ENCODE peak calls at places on chromosomes 3 and 15, in seven cellular contexts. One of them, this sample, is unnamed.

GRCh38 chr3:195001961-195002861 is 268.7 kb downstream of the XXYLT1 start:
- DNase-seq in H1: peak
- DNase-seq in mesendoderm: peak
- DNase-seq in neuronal stem cell: peak
- DNase-seq in H9: peak
- DNase-seq in IMR-90: peak
- DNase-seq in mesenchymal stem cell: peak
- DNase-seq in this sample: peak

GRCh38 chr15:48266029-48266428 is 59.9 kb downstream of the SLC12A1 start:
- DNase-seq in H1: no peak
- DNase-seq in mesendoderm: peak
- DNase-seq in neuronal stem cell: no peak
- DNase-seq in H9: no peak
- DNase-seq in IMR-90: no peak
- DNase-seq in mesenchymal stem cell: no peak
- DNase-seq in this sample: no peak

GRCh38 chr3:31188112-31188511 is 293.7 kb upstream of the GADL1 start:
- DNase-seq in H1: no peak
- DNase-seq in mesendoderm: no peak
- DNase-seq in neuronal stem cell: no peak
- DNase-seq in H9: no peak
- DNase-seq in IMR-90: no peak
- DNase-seq in mesenchymal stem cell: no peak
- DNase-seq in this sample: no peak

GRCh38 chr15:97961067-97961954 is 808 bp downstream of the ARRDC4 start:
- DNase-seq in H1: peak
- DNase-seq in mesendoderm: peak
- DNase-seq in neuronal stem cell: peak
- DNase-seq in H9: peak
- DNase-seq in IMR-90: peak
- DNase-seq in mesenchymal stem cell: peak
- DNase-seq in this sample: no peak

GRCh38 chr3:82707035-82707434 is 945.6 kb upstream of the GBE1 start:
- DNase-seq in H1: no peak
- DNase-seq in mesendoderm: peak
- DNase-seq in neuronal stem cell: no peak
- DNase-seq in H9: peak
- DNase-seq in IMR-90: no peak
- DNase-seq in mesenchymal stem cell: no peak
- DNase-seq in this sample: no peak

GRCh38 chr3:122085666-122086065 is 30.5 kb downstream of the CD86 start:
- DNase-seq in H1: no peak
- DNase-seq in mesendoderm: no peak
- DNase-seq in neuronal stem cell: no peak
- DNase-seq in H9: no peak
- DNase-seq in IMR-90: no peak
- DNase-seq in mesenchymal stem cell: no peak
- DNase-seq in this sample: no peak

GRCh38 chr3:133570937-133571320 is 2.6 kb upstream of the CDV3 start:
- DNase-seq in H1: no peak
- DNase-seq in mesendoderm: no peak
- DNase-seq in neuronal stem cell: no peak
- DNase-seq in H9: no peak
- DNase-seq in IMR-90: peak
- DNase-seq in mesenchymal stem cell: peak
- DNase-seq in this sample: no peak

GRCh38 chr15:77762747-77763146 is 130.0 kb upstream of the LINGO1 start:
- DNase-seq in H1: no peak
- DNase-seq in mesendoderm: no peak
- DNase-seq in neuronal stem cell: no peak
- DNase-seq in H9: no peak
- DNase-seq in IMR-90: no peak
- DNase-seq in mesenchymal stem cell: no peak
- DNase-seq in this sample: no peak

GRCh38 chr15:90184119-90184785 is 16.9 kb upstream of the SEMA4B start:
- DNase-seq in H1: no peak
- DNase-seq in mesendoderm: no peak
- DNase-seq in neuronal stem cell: no peak
- DNase-seq in H9: peak
- DNase-seq in IMR-90: no peak
- DNase-seq in mesenchymal stem cell: peak
- DNase-seq in this sample: peak

GRCh38 chr3:180093535-180093934 is 56.8 kb upstream of the PEX5L start:
- DNase-seq in H1: no peak
- DNase-seq in mesendoderm: no peak
- DNase-seq in neuronal stem cell: no peak
- DNase-seq in H9: no peak
- DNase-seq in IMR-90: no peak
- DNase-seq in mesenchymal stem cell: no peak
- DNase-seq in this sample: no peak

GRCh38 chr3:182909318-182910040 is 70.9 kb downstream of the DCUN1D1 start:
- DNase-seq in H1: no peak
- DNase-seq in mesendoderm: peak
- DNase-seq in neuronal stem cell: no peak
- DNase-seq in H9: no peak
- DNase-seq in IMR-90: no peak
- DNase-seq in mesenchymal stem cell: peak
- DNase-seq in this sample: peak

GRCh38 chr3:50170689-50171088 is 15.6 kb downstream of the SEMA3F start:
- DNase-seq in H1: no peak
- DNase-seq in mesendoderm: no peak
- DNase-seq in neuronal stem cell: no peak
- DNase-seq in H9: no peak
- DNase-seq in IMR-90: peak
- DNase-seq in mesenchymal stem cell: peak
- DNase-seq in this sample: no peak

GRCh38 chr3:41881233-41881821 is 80.6 kb downstream of the ULK4 start:
- DNase-seq in H1: no peak
- DNase-seq in mesendoderm: peak
- DNase-seq in neuronal stem cell: peak
- DNase-seq in H9: no peak
- DNase-seq in IMR-90: peak
- DNase-seq in mesenchymal stem cell: peak
- DNase-seq in this sample: peak

GRCh38 chr15:55289011-55289572 is 521 bp downstream of the RAB27A start:
- DNase-seq in H1: peak
- DNase-seq in mesendoderm: peak
- DNase-seq in neuronal stem cell: peak
- DNase-seq in H9: peak
- DNase-seq in IMR-90: peak
- DNase-seq in mesenchymal stem cell: peak
- DNase-seq in this sample: peak

GRCh38 chr15:72925661-72926060 is 126.6 kb upstream of the NEO1 start:
- DNase-seq in H1: no peak
- DNase-seq in mesendoderm: no peak
- DNase-seq in neuronal stem cell: no peak
- DNase-seq in H9: no peak
- DNase-seq in IMR-90: peak
- DNase-seq in mesenchymal stem cell: no peak
- DNase-seq in this sample: peak

GRCh38 chr15:72923304-72923703 is 129.0 kb upstream of the NEO1 start:
- DNase-seq in H1: peak
- DNase-seq in mesendoderm: peak
- DNase-seq in neuronal stem cell: no peak
- DNase-seq in H9: peak
- DNase-seq in IMR-90: no peak
- DNase-seq in mesenchymal stem cell: no peak
- DNase-seq in this sample: no peak

GRCh38 chr15:72915843-72916242 is 132.3 kb upstream of the ADPGK start:
- DNase-seq in H1: no peak
- DNase-seq in mesendoderm: no peak
- DNase-seq in neuronal stem cell: no peak
- DNase-seq in H9: no peak
- DNase-seq in IMR-90: no peak
- DNase-seq in mesenchymal stem cell: no peak
- DNase-seq in this sample: no peak

GRCh38 chr15:72916939-72917338 is 133.4 kb upstream of the ADPGK start:
- DNase-seq in H1: no peak
- DNase-seq in mesendoderm: no peak
- DNase-seq in neuronal stem cell: no peak
- DNase-seq in H9: no peak
- DNase-seq in IMR-90: no peak
- DNase-seq in mesenchymal stem cell: peak
- DNase-seq in this sample: no peak

GRCh38 chr15:72919936-72920455 is 132.3 kb upstream of the NEO1 start:
- DNase-seq in H1: no peak
- DNase-seq in mesendoderm: no peak
- DNase-seq in neuronal stem cell: no peak
- DNase-seq in H9: no peak
- DNase-seq in IMR-90: no peak
- DNase-seq in mesenchymal stem cell: no peak
- DNase-seq in this sample: peak
- H4K8ac ChIP-seq in H1: no peak
- H4K8ac ChIP-seq in mesendoderm: no peak
- H4K8ac ChIP-seq in neuronal stem cell: no peak
- H4K8ac ChIP-seq in H9: no peak
- H4K8ac ChIP-seq in IMR-90: no peak
- H4K8ac ChIP-seq in mesenchymal stem cell: no peak
- H4K8ac ChIP-seq in this sample: no peak

DNA sequence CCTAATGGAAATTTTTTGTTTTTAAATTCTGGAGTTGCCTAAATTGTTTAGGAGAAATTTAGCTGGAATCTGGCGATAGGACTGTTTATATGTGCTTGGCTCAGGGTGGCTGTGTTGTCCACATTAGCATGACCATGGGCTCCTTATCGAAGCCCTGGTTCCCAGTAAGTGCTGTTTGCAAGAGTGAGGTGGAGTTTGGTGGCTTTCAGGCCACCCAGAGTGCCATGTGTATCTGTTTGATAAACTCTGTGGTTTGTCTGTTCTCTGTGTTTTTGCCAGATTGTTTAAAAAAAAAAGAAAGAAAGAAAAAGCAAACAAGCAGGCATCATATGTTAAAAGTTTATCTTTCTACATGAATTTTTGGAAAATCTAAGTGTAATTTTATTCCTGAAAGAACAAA is 51.5 kb downstream of the PLCL2 start:
- DNase-seq in H1: no peak
- DNase-seq in mesendoderm: no peak
- DNase-seq in neuronal stem cell: no peak
- DNase-seq in H9: no peak
- DNase-seq in IMR-90: no peak
- DNase-seq in mesenchymal stem cell: no peak
- DNase-seq in this sample: no peak
- H4K8ac ChIP-seq in H1: no peak
- H4K8ac ChIP-seq in mesendoderm: no peak
- H4K8ac ChIP-seq in neuronal stem cell: no peak
- H4K8ac ChIP-seq in H9: no peak
- H4K8ac ChIP-seq in IMR-90: no peak
- H4K8ac ChIP-seq in mesenchymal stem cell: no peak
- H4K8ac ChIP-seq in this sample: no peak

GRCh38 chr3:188383763-188384162 is 229.8 kb downstream of the LPP start:
- DNase-seq in H1: no peak
- DNase-seq in mesendoderm: no peak
- DNase-seq in neuronal stem cell: no peak
- DNase-seq in H9: no peak
- DNase-seq in IMR-90: no peak
- DNase-seq in mesenchymal stem cell: no peak
- DNase-seq in this sample: no peak

GRCh38 chr3:188380252-188380651 is 226.3 kb downstream of the LPP start:
- DNase-seq in H1: no peak
- DNase-seq in mesendoderm: no peak
- DNase-seq in neuronal stem cell: no peak
- DNase-seq in H9: no peak
- DNase-seq in IMR-90: no peak
- DNase-seq in mesenchymal stem cell: no peak
- DNase-seq in this sample: no peak

GRCh38 chr3:188378786-188379185 is 224.8 kb downstream of the LPP start:
- DNase-seq in H1: no peak
- DNase-seq in mesendoderm: no peak
- DNase-seq in neuronal stem cell: no peak
- DNase-seq in H9: no peak
- DNase-seq in IMR-90: no peak
- DNase-seq in mesenchymal stem cell: no peak
- DNase-seq in this sample: no peak

GRCh38 chr3:188385295-188385694 is 231.3 kb downstream of the LPP start:
- DNase-seq in H1: no peak
- DNase-seq in mesendoderm: no peak
- DNase-seq in neuronal stem cell: no peak
- DNase-seq in H9: no peak
- DNase-seq in IMR-90: no peak
- DNase-seq in mesenchymal stem cell: peak
- DNase-seq in this sample: peak

DNA sequence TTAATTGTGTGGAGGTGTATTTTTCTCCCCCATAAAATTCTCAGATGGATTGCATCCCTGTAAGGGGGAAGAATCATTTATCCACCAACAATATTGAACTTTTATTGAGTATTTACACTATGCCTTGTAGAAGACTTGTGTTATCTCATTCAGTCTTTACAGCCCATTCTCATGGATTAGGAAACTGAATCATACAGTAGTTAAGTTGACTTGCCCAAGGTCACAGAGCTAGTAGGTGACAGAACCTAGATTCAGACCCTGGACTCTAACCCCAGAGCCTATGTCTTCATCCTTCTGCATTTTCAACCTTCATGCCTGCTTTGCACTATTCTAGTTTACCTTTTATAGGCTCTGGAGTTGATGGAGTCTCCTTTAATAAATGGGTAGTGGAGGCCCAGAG is 226.8 kb downstream of the LPP start:
- DNase-seq in H1: no peak
- DNase-seq in mesendoderm: no peak
- DNase-seq in neuronal stem cell: no peak
- DNase-seq in H9: no peak
- DNase-seq in IMR-90: no peak
- DNase-seq in mesenchymal stem cell: no peak
- DNase-seq in this sample: no peak
- H4K8ac ChIP-seq in H1: no peak
- H4K8ac ChIP-seq in mesendoderm: no peak
- H4K8ac ChIP-seq in neuronal stem cell: no peak
- H4K8ac ChIP-seq in H9: no peak
- H4K8ac ChIP-seq in IMR-90: no peak
- H4K8ac ChIP-seq in mesenchymal stem cell: no peak
- H4K8ac ChIP-seq in this sample: no peak

DNA sequence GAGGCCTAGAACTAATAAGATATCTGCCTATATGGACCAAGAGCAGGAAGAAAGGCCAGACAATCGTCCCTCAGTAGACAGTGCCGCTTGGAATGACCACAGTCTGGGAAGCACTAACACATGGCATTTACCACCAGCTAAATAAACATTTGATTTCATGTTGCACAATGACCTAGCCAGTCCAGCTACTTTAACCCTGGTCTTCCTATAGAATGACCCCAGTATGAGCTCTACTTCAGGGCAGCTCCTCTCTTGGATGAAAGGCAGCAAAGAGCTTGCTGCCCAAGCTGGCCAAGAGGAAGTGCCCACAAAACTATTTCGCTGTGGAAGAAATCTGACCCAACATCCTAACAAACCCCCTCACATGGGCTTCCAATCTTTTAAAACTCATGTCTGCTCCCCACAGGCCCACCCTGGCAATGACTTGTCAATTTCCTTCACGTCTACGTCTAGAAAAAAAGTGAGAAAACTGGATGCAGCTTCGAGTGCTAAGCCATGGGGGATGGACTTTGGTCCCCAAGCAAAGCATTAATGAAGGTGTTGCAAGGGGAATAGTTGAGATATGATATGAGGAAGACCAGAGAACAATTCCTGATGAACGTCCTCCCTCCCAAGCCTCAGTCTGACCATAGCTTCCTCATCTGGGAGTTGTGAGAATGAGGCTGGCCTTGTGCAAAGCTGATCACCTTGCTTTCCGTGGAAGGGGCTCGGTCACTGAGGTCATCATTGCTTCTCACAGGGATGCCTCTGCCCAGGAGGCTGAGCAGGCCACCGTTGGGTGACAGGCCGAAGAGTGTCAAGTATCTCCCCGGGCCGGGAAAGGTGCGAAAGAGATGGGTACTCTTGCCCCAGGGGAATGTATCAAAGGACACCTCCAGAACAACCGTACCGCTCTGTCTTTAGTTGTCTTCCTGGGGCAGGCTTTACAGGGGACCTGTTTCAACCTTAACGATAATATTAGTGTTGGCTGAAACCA is 993 bp downstream of the SLC25A20 start:
- DNase-seq in H1: no peak
- DNase-seq in mesendoderm: no peak
- DNase-seq in neuronal stem cell: no peak
- DNase-seq in H9: no peak
- DNase-seq in IMR-90: no peak
- DNase-seq in mesenchymal stem cell: peak
- DNase-seq in this sample: no peak
- H4K8ac ChIP-seq in H1: no peak
- H4K8ac ChIP-seq in mesendoderm: no peak
- H4K8ac ChIP-seq in neuronal stem cell: peak
- H4K8ac ChIP-seq in H9: no peak
- H4K8ac ChIP-seq in IMR-90: peak
- H4K8ac ChIP-seq in mesenchymal stem cell: no peak
- H4K8ac ChIP-seq in this sample: peak